ENCODE peak calls at places on chromosomes 13 and 19, in eight cellular contexts. W is upper lobe of left lung, D is GM23338, U is HCT116, S is Panc1, E is GM12878, X is HepG2, H is K562. G is an unnamed sample.

GRCh38 chr13:111595791-111596190 is 275.3 kb downstream of the TEX29 start:
- ATAC-seq in H (no peak), D (no peak), S (no peak), X (no peak), U (no peak), W (peak), E (no peak), G (no peak)

GRCh38 chr13:33525759-33526158 is 240.2 kb upstream of the STARD13 start:
- ATAC-seq in W (no peak), E (no peak), X (no peak), U (no peak), S (no peak), D (no peak), H (no peak), G (no peak)

GRCh38 chr13:40391788-40392187 is 274.7 kb downstream of the FOXO1 start:
- ATAC-seq in W (no peak), X (no peak), D (no peak), H (no peak), U (no peak), E (no peak), S (no peak), G (no peak)

GRCh38 chr19:44867578-44867977 is 21.5 kb downstream of the NECTIN2 start:
- ATAC-seq in S (no peak), W (no peak), H (no peak), D (no peak), U (no peak), E (no peak), X (peak), G (no peak)

GRCh38 chr19:53896682-53897081 is 12.4 kb upstream of the CACNG7 start:
- ATAC-seq in S (no peak), E (no peak), X (no peak), W (no peak), U (no peak), H (no peak), D (no peak), G (no peak)

GRCh38 chr13:100491164-100491847 is 97.3 kb downstream of the GGACT start:
- ATAC-seq in U (no peak), H (no peak), X (no peak), D (no peak), S (no peak), W (peak), E (no peak), G (peak)

GRCh38 chr13:98648141-98648540 is 71.2 kb upstream of the STK24 start:
- ATAC-seq in H (no peak), U (no peak), E (no peak), D (no peak), W (no peak), S (no peak), X (peak), G (no peak)

GRCh38 chr13:92974905-92975429 is 251.6 kb upstream of the GPC6 start:
- ATAC-seq in X (no peak), W (no peak), D (no peak), H (no peak), S (no peak), U (no peak), E (no peak), G (no peak)

GRCh38 chr19:16368385-16369305 is 44.0 kb downstream of the KLF2 start:
- ATAC-seq in X (no peak), U (no peak), E (no peak), S (no peak), W (no peak), D (no peak), H (no peak), G (no peak)

GRCh38 chr19:16366433-16367268 is 42.0 kb downstream of the KLF2 start:
- ATAC-seq in W (peak), S (no peak), X (no peak), U (no peak), D (no peak), E (peak), H (no peak), G (peak)

GRCh38 chr19:16366056-16366432 is 41.4 kb downstream of the KLF2 start:
- ATAC-seq in S (no peak), U (no peak), E (peak), W (no peak), X (no peak), H (no peak), D (no peak), G (no peak)

GRCh38 chr19:16365300-16365996 is 40.8 kb downstream of the KLF2 start:
- ATAC-seq in W (no peak), E (no peak), D (no peak), X (no peak), S (no peak), H (no peak), U (no peak), G (no peak)

DNA sequence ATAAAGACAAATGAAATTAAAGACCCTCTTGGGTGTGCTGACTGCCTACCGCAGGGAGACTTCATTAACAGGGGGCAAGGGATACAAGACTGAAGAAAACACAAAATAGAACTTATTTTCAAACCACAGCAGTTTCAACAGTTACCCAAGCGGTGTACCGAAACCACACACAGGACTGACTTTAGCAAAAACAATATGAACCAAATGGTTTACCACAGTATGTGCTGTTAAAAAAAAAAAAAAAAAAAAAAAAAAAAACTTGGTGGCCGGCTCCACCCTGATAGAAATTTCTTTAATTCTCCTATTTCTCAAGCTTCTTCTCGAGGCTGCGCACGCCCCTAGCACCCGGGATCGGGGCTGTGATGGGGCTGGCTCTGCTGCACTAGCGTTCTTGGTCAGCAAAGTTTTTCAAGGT is 42.6 kb downstream of the KLF2 start:
- ATAC-seq in D (no peak), W (no peak), X (no peak), H (no peak), E (peak), U (no peak), S (no peak), G (no peak)
- TF ChIP-seq POLR2AphosphoS5 in D (no peak), W (no peak), X (no peak), H (no peak), E (no peak), U (no peak), S (no peak), G (no peak)

DNA sequence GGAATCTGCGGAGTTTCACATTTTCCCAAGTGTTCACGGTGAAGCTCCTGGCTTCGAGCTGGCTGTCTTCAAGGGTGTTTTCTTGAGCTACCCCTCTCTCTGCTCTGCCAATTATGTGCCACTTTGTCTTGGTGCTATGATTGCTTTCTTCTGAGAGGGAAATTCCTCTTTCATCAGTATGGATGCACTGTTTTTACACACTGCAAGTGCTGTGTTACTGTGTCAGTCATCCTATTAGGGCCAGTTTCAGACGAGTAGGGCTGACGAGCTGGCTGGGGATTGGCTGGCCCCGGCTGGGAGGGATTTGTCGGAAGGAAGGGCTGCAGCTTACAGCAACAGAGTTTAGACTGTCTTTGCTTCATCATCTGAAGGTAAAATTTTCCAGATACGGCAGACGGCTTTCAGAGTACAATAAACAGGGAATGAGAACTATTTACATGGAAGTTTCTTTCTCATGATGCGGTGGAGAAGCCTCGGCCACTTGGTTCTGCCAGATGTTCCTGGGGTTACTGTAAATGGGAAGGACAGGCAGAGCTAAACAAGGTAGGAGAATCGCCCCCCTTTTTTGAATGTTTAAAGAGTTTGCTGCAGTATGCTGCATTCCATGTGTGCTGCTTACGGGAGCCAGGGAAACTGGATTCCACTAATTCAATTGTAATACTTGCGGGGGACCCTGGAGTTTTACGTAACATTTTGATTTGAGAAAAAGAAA is at the start of gene MBNL2:
- ATAC-seq in U (peak), D (peak), S (peak), H (peak), W (peak), E (peak), X (peak), G (peak)
- TF ChIP-seq POLR2AphosphoS5 in U (peak), D (no peak), S (peak), H (peak), W (peak), E (peak), X (peak), G (peak)

GRCh38 chr19:2811221-2811722 is 8.4 kb upstream of the ZNF554 start:
- ATAC-seq in W (no peak), S (no peak), H (no peak), D (no peak), X (peak), U (no peak), E (no peak), G (no peak)

GRCh38 chr19:2807379-2808128 is 12.1 kb upstream of the ZNF554 start:
- ATAC-seq in H (no peak), U (no peak), X (no peak), D (no peak), E (no peak), S (no peak), W (no peak), G (no peak)

GRCh38 chr19:2810141-2811091 is 9.3 kb upstream of the ZNF554 start:
- ATAC-seq in D (no peak), U (no peak), E (no peak), S (no peak), W (no peak), X (no peak), H (no peak), G (no peak)

GRCh38 chr19:2808129-2808941 is 11.3 kb upstream of the ZNF554 start:
- ATAC-seq in U (no peak), H (no peak), X (no peak), S (no peak), E (no peak), W (no peak), D (no peak), G (no peak)

GRCh38 chr19:2809387-2810140 is 10.1 kb upstream of the ZNF554 start:
- ATAC-seq in X (no peak), U (no peak), S (no peak), D (no peak), W (no peak), E (no peak), H (no peak), G (no peak)
- TF ChIP-seq POLR2AphosphoS5 in X (no peak), U (no peak), S (no peak), D (no peak), W (no peak), E (no peak), H (no peak), G (no peak)

DNA sequence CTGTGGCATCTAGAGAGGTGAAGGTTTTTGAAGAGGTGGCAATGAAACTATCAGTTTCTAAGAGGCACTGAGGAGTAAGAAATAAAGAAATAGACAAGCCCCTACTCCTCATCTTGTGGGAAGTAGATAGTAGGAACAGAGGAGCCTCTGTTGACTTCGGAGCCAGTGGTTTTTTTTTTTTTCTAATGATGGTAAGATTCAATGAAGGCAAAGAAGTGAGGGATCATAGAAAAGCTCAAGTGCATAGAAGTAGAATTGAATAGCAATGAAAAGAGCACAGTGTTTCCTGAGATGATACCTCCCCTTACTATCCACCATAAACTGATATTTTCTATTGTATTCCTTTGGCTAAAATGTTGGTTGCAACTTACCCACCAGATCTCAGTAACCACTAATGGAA is 46.3 kb downstream of the FREM2 start:
- ATAC-seq in H (no peak), S (no peak), X (no peak), U (no peak), W (no peak), E (no peak), D (no peak), G (no peak)
- TF ChIP-seq POLR2AphosphoS5 in H (no peak), S (no peak), X (no peak), U (no peak), W (no peak), E (no peak), D (no peak), G (no peak)

G was measured in gastroesophageal sphincter.